ENCODE peak calls at places on chromosomes 5 and 9, in five cellular contexts. H is A549, Z is NB4, C is HepG2, T is K562. U is an unnamed sample.

GRCh38 chr9:34993502-34994428 is 4.2 kb downstream of the DNAJB5 start:
- DNase-seq in Z (peak), C (no peak), T (no peak), H (no peak), U (peak)

GRCh38 chr5:54990751-54991349 is 5.5 kb upstream of the ESM1 start:
- DNase-seq in T (no peak), Z (no peak), H (no peak), C (no peak), U (peak)

GRCh38 chr9:89880721-89881120 is 275.9 kb downstream of the GADD45G start:
- DNase-seq in T (no peak), H (no peak), Z (no peak), C (no peak), U (no peak)

GRCh38 chr9:6305954-6306563 is 22.1 kb upstream of the TPD52L3 start:
- DNase-seq in C (peak), T (peak), Z (peak), H (peak), U (peak)

GRCh38 chr9:468766-469496 is 254.3 kb downstream of the DOCK8 start:
- DNase-seq in H (no peak), Z (no peak), T (no peak), C (no peak), U (no peak)

GRCh38 chr5:57690724-57691123 is 208.1 kb upstream of the ACTBL2 start:
- DNase-seq in C (no peak), H (no peak), T (no peak), Z (no peak), U (no peak)

GRCh38 chr5:10511741-10512640 is 51.9 kb upstream of the ANKRD33B start:
- DNase-seq in Z (no peak), T (no peak), H (no peak), C (no peak), U (no peak)

GRCh38 chr5:119418782-119419101 is 33.6 kb upstream of the HSD17B4 start:
- DNase-seq in T (no peak), Z (peak), C (no peak), H (no peak), U (no peak)

GRCh38 chr5:56815657-56816545 is 552 bp downstream of the MAP3K1 start:
- DNase-seq in C (no peak), H (peak), T (peak), Z (peak), U (peak)

GRCh38 chr5:11724947-11725346 is 179.3 kb downstream of the CTNND2 start:
- DNase-seq in C (no peak), T (no peak), H (no peak), Z (no peak), U (no peak)

GRCh38 chr9:114035845-114036785 is 42.0 kb downstream of the AMBP start:
- DNase-seq in C (no peak), Z (no peak), H (no peak), T (no peak), U (no peak)

GRCh38 chr9:37432020-37432419 is 9.5 kb downstream of the GRHPR start:
- DNase-seq in T (no peak), Z (no peak), H (no peak), C (no peak), U (no peak)

GRCh38 chr5:140115186-140115500 is 1.2 kb downstream of the PURA start:
- DNase-seq in H (no peak), T (no peak), C (no peak), Z (no peak), U (no peak)

GRCh38 chr9:126836216-126836615 is 24.2 kb upstream of the ZBTB34 start:
- DNase-seq in H (no peak), T (no peak), C (no peak), Z (no peak), U (no peak)

GRCh38 chr5:92371889-92372235 is 988.7 kb upstream of the ARRDC3 start:
- DNase-seq in T (no peak), Z (no peak), H (peak), C (no peak), U (no peak)

GRCh38 chr5:23496576-23496975 is 10.8 kb upstream of the PRDM9 start:
- DNase-seq in T (no peak), Z (no peak), H (no peak), C (no peak), U (no peak)

GRCh38 chr5:378301-378891 is 56.9 kb downstream of the AHRR start:
- DNase-seq in Z (peak), H (no peak), C (no peak), T (no peak), U (peak)

GRCh38 chr9:20618361-20618799 is 3.9 kb downstream of the MLLT3 start:
- DNase-seq in C (peak), T (no peak), H (peak), Z (no peak), U (peak)

GRCh38 chr5:83564069-83564749 is 92.7 kb downstream of the VCAN start:
- DNase-seq in C (peak), Z (peak), T (peak), H (peak), U (peak)

GRCh38 chr5:11719888-11720481 is 184.3 kb downstream of the CTNND2 start:
- DNase-seq in H (no peak), C (peak), T (no peak), Z (peak), U (no peak)

GRCh38 chr9:36802171-36802920 is 229.7 kb downstream of the MELK start:
- DNase-seq in C (no peak), Z (no peak), T (no peak), H (no peak), U (no peak)

GRCh38 chr9:99104459-99105151 is at the start of gene TGFBR1:
- DNase-seq in Z (peak), C (peak), T (peak), H (peak), U (peak)

GRCh38 chr9:115261656-115262081 is 143.7 kb upstream of the TNC start:
- DNase-seq in T (no peak), Z (no peak), C (no peak), H (peak), U (no peak)

GRCh38 chr5:67104859-67105258 is 91.7 kb downstream of the CD180 start:
- DNase-seq in C (no peak), Z (no peak), H (no peak), T (no peak), U (no peak)

GRCh38 chr9:4748612-4749011 is 7.6 kb upstream of the AK3 start:
- DNase-seq in H (no peak), Z (no peak), C (no peak), T (peak), U (no peak)

GRCh38 chr9:35026671-35027070 is 37.1 kb downstream of the DNAJB5 start:
- DNase-seq in C (no peak), H (no peak), Z (peak), T (peak), U (peak)

GRCh38 chr5:34684281-34684979 is 28.3 kb downstream of the RAI14 start:
- DNase-seq in Z (no peak), T (no peak), H (peak), C (peak), U (peak)

GRCh38 chr5:54301215-54301614 is 9.2 kb downstream of the ARL15 start:
- DNase-seq in H (no peak), C (no peak), T (no peak), Z (peak), U (no peak)

GRCh38 chr5:135239461-135240282 is 159.4 kb downstream of the MACROH2A1 start:
- DNase-seq in C (no peak), T (no peak), Z (no peak), H (no peak), U (no peak)

GRCh38 chr5:42571626-42571960 is 148.4 kb downstream of the GHR start:
- DNase-seq in Z (no peak), T (no peak), H (no peak), C (no peak), U (no peak)

GRCh38 chr5:179272326-179273073 is 72.8 kb downstream of the ADAMTS2 start:
- DNase-seq in T (no peak), C (no peak), H (no peak), Z (no peak), U (no peak)
- TF ChIP-seq MYC in T (no peak), C (no peak), H (no peak), Z (no peak), U (no peak)

GRCh38 chr5:151058891-151059611 is 21.8 kb downstream of the TNIP1 start:
- DNase-seq in T (no peak), Z (peak), H (no peak), C (no peak), U (no peak)
- TF ChIP-seq MYC in T (no peak), Z (no peak), H (no peak), C (no peak), U (no peak)

GRCh38 chr9:93261281-93261680 is 77.3 kb downstream of the WNK2 start:
- DNase-seq in H (no peak), C (no peak), T (no peak), Z (no peak), U (no peak)

GRCh38 chr9:93263334-93264229 is 79.6 kb downstream of the WNK2 start:
- DNase-seq in H (no peak), Z (no peak), C (no peak), T (no peak), U (no peak)

GRCh38 chr9:93260290-93261066 is 76.5 kb downstream of the WNK2 start:
- DNase-seq in H (no peak), C (no peak), T (no peak), Z (no peak), U (no peak)

GRCh38 chr9:93262537-93263310 is 78.8 kb downstream of the WNK2 start:
- DNase-seq in T (no peak), Z (no peak), H (no peak), C (no peak), U (no peak)

DNA sequence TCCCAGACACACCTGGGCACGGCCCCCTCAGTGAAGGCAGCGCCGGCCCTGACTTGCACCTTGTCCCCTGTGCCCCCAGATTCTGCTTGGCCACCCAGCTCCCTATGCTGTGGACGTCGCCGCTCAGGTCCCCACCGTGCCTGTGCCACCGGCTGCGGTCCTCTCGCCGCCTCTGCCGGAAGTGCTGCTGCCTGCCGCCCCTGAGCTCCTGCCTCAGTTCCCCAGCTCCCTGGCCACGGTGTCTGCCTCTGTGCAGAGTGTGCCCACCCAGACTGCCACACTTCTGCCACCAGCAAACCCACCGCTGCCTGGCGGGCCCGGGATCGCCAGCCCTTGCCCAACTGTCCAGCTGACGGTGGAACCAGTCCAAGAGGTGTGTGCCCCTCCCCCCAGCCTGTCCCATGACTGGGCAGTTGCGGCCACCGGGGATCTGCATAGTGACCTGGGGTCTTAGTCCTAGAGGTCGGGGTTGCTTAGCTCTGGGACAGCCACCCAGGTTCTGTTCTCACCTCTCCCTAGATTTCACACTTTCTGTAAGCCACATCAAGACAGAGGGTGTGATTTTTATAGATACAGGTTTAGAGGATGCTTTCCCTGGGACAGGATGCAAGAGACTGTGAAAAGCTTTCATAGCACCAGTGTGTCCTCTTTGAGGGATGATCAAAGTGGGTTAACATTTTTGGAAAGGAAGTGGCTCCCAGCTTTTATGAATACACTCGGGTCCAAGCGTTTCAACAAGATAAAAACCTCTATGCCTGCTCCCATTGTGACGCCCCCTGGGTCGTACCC is 78.0 kb downstream of the WNK2 start:
- DNase-seq in C (no peak), Z (no peak), T (no peak), H (no peak), U (no peak)
- TF ChIP-seq MYC in C (no peak), Z (no peak), T (no peak), H (no peak), U (no peak)

GRCh38 chr9:100409176-100409556 is 17.8 kb upstream of the MSANTD3 start:
- DNase-seq in Z (no peak), H (no peak), C (no peak), T (no peak), U (no peak)
- TF ChIP-seq MYC in Z (no peak), H (no peak), C (no peak), T (no peak), U (no peak)

DNA sequence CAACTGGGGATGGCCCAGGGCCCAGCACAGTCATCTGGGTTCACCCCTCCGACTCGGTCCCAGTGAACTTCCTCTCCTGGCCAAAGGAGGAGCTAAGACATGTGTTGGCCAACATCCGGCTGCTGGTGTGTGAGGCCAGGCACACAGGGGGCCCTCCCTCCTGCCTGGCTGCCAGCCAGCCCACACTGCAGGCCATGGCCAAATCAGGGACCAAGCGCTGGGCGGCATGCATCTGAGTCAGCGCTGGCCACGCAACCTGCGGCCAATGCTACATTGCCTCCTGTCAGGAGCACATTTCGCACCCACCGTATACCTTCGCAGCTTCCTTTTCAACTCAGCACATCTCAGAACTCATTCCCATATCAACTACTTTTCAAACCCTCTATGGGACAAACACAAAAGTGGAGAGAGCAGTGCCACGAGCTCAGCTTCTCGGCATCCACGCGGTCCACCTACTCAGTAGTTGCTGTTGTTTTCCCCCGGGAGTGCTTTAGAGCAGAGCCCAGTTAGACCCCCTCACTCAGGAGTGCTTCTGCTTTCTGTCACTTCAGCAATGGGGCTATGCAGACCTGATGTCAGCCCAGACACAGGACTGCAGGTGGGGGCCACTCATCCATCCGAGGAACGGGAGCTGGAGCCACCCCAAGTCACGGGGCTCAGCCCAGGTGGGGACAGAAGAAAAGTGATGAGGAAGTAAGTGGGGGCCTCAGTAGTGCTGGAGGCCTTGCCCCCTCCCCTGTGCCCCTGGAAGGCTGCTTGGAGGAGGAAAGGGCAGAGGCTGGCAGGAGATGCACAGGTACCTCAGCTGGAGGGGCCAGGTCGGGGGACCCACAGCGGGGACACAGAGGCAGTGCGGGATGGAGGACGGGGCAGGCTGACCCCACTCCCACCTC is 13.9 kb downstream of the NINJ1 start:
- DNase-seq in T (peak), Z (peak), H (peak), C (peak), U (peak)
- TF ChIP-seq MYC in T (no peak), Z (peak), H (no peak), C (peak), U (peak)

U was measured in endothelial cell of umbilical vein.